ENCODE peak calls at places on chromosomes 13 and 19, in seven cellular contexts. S is omental fat pad, V is iPS-NIHi11, X is tibial artery, I is AG08396, O is NCI-H774, W is hypothalamus. F is an unnamed sample.

GRCh38 chr13:105240356-105240755 is 1295.1 kb downstream of the EFNB2 start:
- DNase-seq in S (no peak), V (no peak), X (no peak), I (no peak), O (no peak), W (no peak), F (no peak)

GRCh38 chr19:5361407-5361806 is 20.8 kb upstream of the PTPRS start:
- DNase-seq in S (no peak), V (no peak), X (no peak), I (no peak), O (no peak), W (no peak), F (no peak)

GRCh38 chr19:14554382-14554812 is 17.5 kb downstream of the NDUFB7 start:
- DNase-seq in S (no peak), V (no peak), X (no peak), I (no peak), O (no peak), W (peak; percentile 20), F (no peak)

GRCh38 chr19:31749231-31749630 is 400.0 kb upstream of the TSHZ3 start:
- DNase-seq in S (no peak), V (no peak), X (no peak), I (no peak), O (no peak), W (no peak), F (no peak)

GRCh38 chr19:31205887-31206518 is 143.2 kb downstream of the TSHZ3 start:
- DNase-seq in S (no peak), V (no peak), X (no peak), I (no peak), O (no peak), W (no peak), F (no peak)

GRCh38 chr13:66915596-66916185 is 314.4 kb downstream of the PCDH9 start:
- DNase-seq in S (no peak), V (no peak), X (no peak), I (no peak), O (no peak), W (no peak), F (no peak)

GRCh38 chr19:30076101-30076551 is 134.1 kb downstream of the URI1 start:
- DNase-seq in S (no peak), V (no peak), X (no peak), I (no peak), O (no peak), W (no peak), F (no peak)

GRCh38 chr19:18699403-18700054 is 16.0 kb downstream of the CRTC1 start:
- DNase-seq in S (no peak), V (peak; percentile 39), X (no peak), I (no peak), O (no peak), W (no peak), F (no peak)

GRCh38 chr13:88464851-88465250 is 793.7 kb downstream of the SLITRK5 start:
- DNase-seq in S (no peak), V (no peak), X (no peak), I (no peak), O (no peak), W (no peak), F (no peak)

GRCh38 chr13:28037399-28037798 is 48.9 kb upstream of the URAD start:
- DNase-seq in S (no peak), V (no peak), X (no peak), I (no peak), O (no peak), W (no peak), F (no peak)

GRCh38 chr19:13923194-13923987 is 14.8 kb downstream of the PODNL1 start:
- DNase-seq in S (no peak), V (no peak), X (no peak), I (no peak), O (no peak), W (no peak), F (no peak)

GRCh38 chr13:22311734-22312404 is 641.0 kb downstream of the FGF9 start:
- DNase-seq in S (no peak), V (no peak), X (peak; percentile 47), I (no peak), O (no peak), W (no peak), F (no peak)

GRCh38 chr19:4730740-4731171 is 7.1 kb upstream of the DPP9 start:
- DNase-seq in S (no peak), V (peak; percentile 58), X (no peak), I (no peak), O (no peak), W (no peak), F (no peak)

GRCh38 chr13:40588101-40588500 is 78.3 kb downstream of the FOXO1 start:
- DNase-seq in S (no peak), V (no peak), X (no peak), I (no peak), O (no peak), W (no peak), F (no peak)

GRCh38 chr13:79745141-79745540 is 264.2 kb downstream of the NDFIP2 start:
- DNase-seq in S (no peak), V (no peak), X (no peak), I (no peak), O (no peak), W (no peak), F (no peak)

F was measured in skeletal muscle cell.